ENCODE peak calls at places on chromosomes 3 and 15, in seven cellular contexts. One of them, this sample, is unnamed.

GRCh38 chr15:39357478-39358268 is 223.2 kb upstream of the THBS1 start:
- DNase-seq in kidney: no peak
- DNase-seq in ovary: no peak
- DNase-seq in body of pancreas: no peak
- DNase-seq in lower lobe of right lung: no peak
- DNase-seq in psoas muscle: no peak
- DNase-seq in B cell: no peak
- DNase-seq in this sample: no peak

GRCh38 chr3:120555661-120556509 is 40.3 kb upstream of the NDUFB4 start:
- DNase-seq in kidney: peak; percentile 79
- DNase-seq in ovary: no peak
- DNase-seq in body of pancreas: peak; percentile 68
- DNase-seq in lower lobe of right lung: no peak
- DNase-seq in psoas muscle: no peak
- DNase-seq in B cell: no peak
- DNase-seq in this sample: no peak

GRCh38 chr3:40920041-40920440 is 279.3 kb upstream of the CTNNB1 start:
- DNase-seq in kidney: no peak
- DNase-seq in ovary: no peak
- DNase-seq in body of pancreas: no peak
- DNase-seq in lower lobe of right lung: no peak
- DNase-seq in psoas muscle: no peak
- DNase-seq in B cell: no peak
- DNase-seq in this sample: no peak

GRCh38 chr3:197736010-197736490 is 654 bp downstream of the RUBCN start:
- DNase-seq in kidney: no peak
- DNase-seq in ovary: no peak
- DNase-seq in body of pancreas: peak; percentile 19
- DNase-seq in lower lobe of right lung: no peak
- DNase-seq in psoas muscle: no peak
- DNase-seq in B cell: no peak
- DNase-seq in this sample: peak; percentile 29

GRCh38 chr15:65083262-65083701 is 6.7 kb downstream of the KBTBD13 start:
- DNase-seq in kidney: no peak
- DNase-seq in ovary: no peak
- DNase-seq in body of pancreas: no peak
- DNase-seq in lower lobe of right lung: peak; percentile 23
- DNase-seq in psoas muscle: no peak
- DNase-seq in B cell: no peak
- DNase-seq in this sample: no peak

GRCh38 chr3:24853685-24854341 is 359.2 kb upstream of the THRB start:
- DNase-seq in kidney: no peak
- DNase-seq in ovary: no peak
- DNase-seq in body of pancreas: no peak
- DNase-seq in lower lobe of right lung: no peak
- DNase-seq in psoas muscle: no peak
- DNase-seq in B cell: no peak
- DNase-seq in this sample: no peak

GRCh38 chr15:75694241-75695182 is 18.1 kb downstream of the CSPG4 start:
- DNase-seq in kidney: peak; percentile 89
- DNase-seq in ovary: peak; percentile 89
- DNase-seq in body of pancreas: peak; percentile 83
- DNase-seq in lower lobe of right lung: no peak
- DNase-seq in psoas muscle: peak; percentile 91
- DNase-seq in B cell: no peak
- DNase-seq in this sample: no peak

GRCh38 chr3:16377847-16378302 is 112.9 kb downstream of the OXNAD1 start:
- DNase-seq in kidney: peak; percentile 60
- DNase-seq in ovary: no peak
- DNase-seq in body of pancreas: no peak
- DNase-seq in lower lobe of right lung: no peak
- DNase-seq in psoas muscle: no peak
- DNase-seq in B cell: no peak
- DNase-seq in this sample: no peak

GRCh38 chr15:95690631-95691340 is 639.7 kb upstream of the NR2F2 start:
- DNase-seq in kidney: no peak
- DNase-seq in ovary: no peak
- DNase-seq in body of pancreas: no peak
- DNase-seq in lower lobe of right lung: no peak
- DNase-seq in psoas muscle: no peak
- DNase-seq in B cell: no peak
- DNase-seq in this sample: no peak

DNA sequence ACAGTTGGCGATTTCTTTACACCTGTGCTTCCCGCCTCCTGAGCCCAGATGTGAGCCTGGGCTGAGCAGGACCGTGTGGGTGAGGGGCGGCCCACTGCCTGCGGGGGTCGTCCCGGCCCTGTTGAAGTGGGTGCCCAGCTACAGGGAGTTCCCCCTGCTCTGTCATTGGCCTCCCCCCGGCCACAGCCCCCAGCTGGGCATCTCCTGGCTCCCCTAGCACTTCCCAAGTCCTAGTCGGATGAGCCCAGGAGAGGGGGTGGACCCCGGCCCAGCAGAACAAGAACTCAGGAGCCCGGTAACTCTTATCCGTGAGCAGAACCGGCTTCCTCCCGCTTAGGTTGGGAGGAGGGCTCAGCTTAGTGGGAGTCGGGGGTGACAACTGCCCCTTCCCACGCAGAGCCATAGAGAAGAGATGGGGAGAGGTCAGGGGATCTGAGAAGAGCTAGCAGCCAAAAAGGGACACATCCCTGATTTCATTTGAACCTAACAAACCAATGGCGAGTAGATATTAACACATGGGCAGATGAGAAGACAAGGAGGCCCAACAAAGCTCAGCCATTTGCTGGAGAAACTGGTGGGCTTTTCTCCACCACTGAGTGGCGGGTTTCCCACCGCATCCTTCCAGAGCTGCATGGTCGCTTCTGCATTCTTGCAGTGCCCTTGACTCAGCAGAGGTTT is 878 bp downstream of the PAQR5 start:
- DNase-seq in kidney: no peak
- DNase-seq in ovary: no peak
- DNase-seq in body of pancreas: no peak
- DNase-seq in lower lobe of right lung: no peak
- DNase-seq in psoas muscle: no peak
- DNase-seq in B cell: no peak
- DNase-seq in this sample: no peak
- TF ChIP-seq CTCF in kidney: no peak
- TF ChIP-seq CTCF in ovary: no peak
- TF ChIP-seq CTCF in body of pancreas: no peak
- TF ChIP-seq CTCF in lower lobe of right lung: no peak
- TF ChIP-seq CTCF in psoas muscle: no peak
- TF ChIP-seq CTCF in B cell: no peak
- TF ChIP-seq CTCF in this sample: no peak

GRCh38 chr3:48422272-48422671 is 7.6 kb downstream of the PLXNB1 start:
- DNase-seq in kidney: no peak
- DNase-seq in ovary: no peak
- DNase-seq in body of pancreas: no peak
- DNase-seq in lower lobe of right lung: no peak
- DNase-seq in psoas muscle: no peak
- DNase-seq in B cell: no peak
- DNase-seq in this sample: no peak
- TF ChIP-seq CTCF in kidney: no peak
- TF ChIP-seq CTCF in ovary: no peak
- TF ChIP-seq CTCF in body of pancreas: no peak
- TF ChIP-seq CTCF in lower lobe of right lung: no peak
- TF ChIP-seq CTCF in psoas muscle: no peak
- TF ChIP-seq CTCF in B cell: no peak
- TF ChIP-seq CTCF in this sample: no peak

DNA sequence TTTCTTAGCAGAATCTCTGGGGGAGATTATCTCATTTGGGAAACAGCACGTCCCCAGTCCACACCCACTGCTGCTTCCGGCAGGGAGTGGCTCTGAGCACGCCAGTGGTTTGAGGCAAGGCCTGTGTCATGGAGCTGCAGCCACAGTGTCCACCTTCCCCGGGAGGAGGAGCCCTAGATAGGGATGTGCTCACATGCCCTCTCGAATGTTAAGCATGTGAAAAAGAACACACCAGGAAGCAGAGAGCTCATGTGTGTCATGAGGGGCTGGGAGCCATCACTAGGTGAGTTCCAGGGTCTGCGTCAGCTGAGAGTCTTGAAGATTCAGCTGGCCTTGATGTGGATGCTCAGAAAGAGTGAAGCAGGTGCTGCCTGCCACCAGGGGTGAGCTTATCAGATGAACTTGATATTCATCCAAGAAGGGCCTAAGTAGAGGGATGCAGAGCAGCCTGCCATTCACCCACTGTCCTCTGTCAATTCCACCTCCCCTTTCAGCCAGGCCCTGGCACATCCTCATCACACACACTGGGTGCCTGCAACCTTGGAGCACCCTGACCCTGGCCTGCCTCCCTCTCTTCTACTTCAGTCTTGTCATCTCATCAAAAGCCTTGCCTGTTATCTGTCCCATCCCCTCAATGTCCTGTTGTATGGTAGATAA is 16.3 kb downstream of the ITGA11 start:
- DNase-seq in kidney: peak; percentile 50
- DNase-seq in ovary: peak; percentile 12
- DNase-seq in body of pancreas: no peak
- DNase-seq in lower lobe of right lung: no peak
- DNase-seq in psoas muscle: peak; percentile 69
- DNase-seq in B cell: no peak
- DNase-seq in this sample: no peak
- TF ChIP-seq CTCF in kidney: no peak
- TF ChIP-seq CTCF in ovary: no peak
- TF ChIP-seq CTCF in body of pancreas: no peak
- TF ChIP-seq CTCF in lower lobe of right lung: no peak
- TF ChIP-seq CTCF in psoas muscle: no peak
- TF ChIP-seq CTCF in B cell: no peak
- TF ChIP-seq CTCF in this sample: no peak

DNA sequence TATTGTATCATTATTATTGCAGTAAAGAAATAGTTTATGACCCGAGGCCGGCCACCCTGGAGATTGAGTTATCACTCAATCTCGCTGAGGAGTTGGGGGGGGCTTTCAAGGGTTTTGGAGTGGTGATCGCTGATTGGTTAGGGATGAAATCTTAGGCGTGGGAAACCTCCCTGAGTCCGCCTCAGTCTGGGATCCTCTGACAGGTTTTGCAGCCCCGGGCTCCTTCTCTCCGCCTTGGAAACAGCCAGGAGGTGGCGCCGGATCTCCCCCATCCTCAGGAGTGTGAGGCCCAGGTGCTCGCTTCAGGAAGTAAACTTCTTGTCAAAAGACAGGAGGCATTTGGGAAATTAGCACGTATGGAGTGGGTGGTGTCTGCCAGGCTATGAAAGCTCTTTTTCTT is 41.1 kb upstream of the SEC61A1 start:
- DNase-seq in kidney: no peak
- DNase-seq in ovary: no peak
- DNase-seq in body of pancreas: peak; percentile 81
- DNase-seq in lower lobe of right lung: peak; percentile 81
- DNase-seq in psoas muscle: no peak
- DNase-seq in B cell: no peak
- DNase-seq in this sample: no peak
- TF ChIP-seq CTCF in kidney: peak; percentile 33
- TF ChIP-seq CTCF in ovary: no peak
- TF ChIP-seq CTCF in body of pancreas: peak; percentile 37
- TF ChIP-seq CTCF in lower lobe of right lung: peak; percentile 34
- TF ChIP-seq CTCF in psoas muscle: no peak
- TF ChIP-seq CTCF in B cell: no peak
- TF ChIP-seq CTCF in this sample: no peak

DNA sequence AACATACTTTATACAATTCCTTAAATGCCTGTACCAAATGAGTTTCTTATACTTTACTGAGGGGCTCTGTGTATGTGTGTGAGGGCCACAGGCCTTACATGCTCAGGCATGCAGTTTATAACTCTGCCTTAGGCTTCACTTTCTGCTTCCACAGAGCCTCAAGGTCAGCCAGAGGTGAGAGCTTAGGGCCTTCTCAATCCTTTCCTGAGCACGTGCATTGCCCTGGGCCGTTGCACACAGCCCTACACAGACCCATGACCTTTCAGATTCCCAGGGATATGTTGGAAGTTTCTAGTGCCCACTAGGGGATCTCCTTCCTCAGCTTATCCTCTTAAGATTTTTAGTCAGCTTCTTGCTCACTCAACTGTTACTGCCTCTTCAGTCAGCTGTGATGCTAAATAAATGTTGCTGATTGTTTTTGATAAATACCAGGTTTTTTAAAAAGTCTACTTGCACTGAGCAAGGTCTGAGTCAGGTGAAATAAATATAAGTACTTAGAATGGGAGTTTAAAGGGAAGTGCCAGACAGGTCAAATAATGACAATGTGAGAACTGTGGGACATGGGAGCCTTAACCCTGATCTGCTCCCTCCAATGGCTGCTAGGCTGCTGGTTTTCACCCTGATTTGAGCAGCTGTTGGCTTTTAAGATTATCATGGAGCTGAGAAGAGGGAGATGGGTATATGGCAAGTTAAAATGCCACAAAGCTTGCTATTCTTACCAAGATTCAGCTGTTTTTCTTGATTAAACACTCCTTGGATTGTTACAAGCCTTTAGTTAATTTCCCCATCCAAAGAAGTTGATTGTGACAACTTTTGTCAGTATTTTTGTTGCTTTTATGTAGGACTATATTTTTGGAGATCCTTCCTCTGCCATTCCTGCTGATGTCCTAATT is 169.5 kb downstream of the PLD1 start:
- DNase-seq in kidney: no peak
- DNase-seq in ovary: no peak
- DNase-seq in body of pancreas: no peak
- DNase-seq in lower lobe of right lung: no peak
- DNase-seq in psoas muscle: no peak
- DNase-seq in B cell: no peak
- DNase-seq in this sample: no peak
- TF ChIP-seq CTCF in kidney: no peak
- TF ChIP-seq CTCF in ovary: no peak
- TF ChIP-seq CTCF in body of pancreas: no peak
- TF ChIP-seq CTCF in lower lobe of right lung: no peak
- TF ChIP-seq CTCF in psoas muscle: no peak
- TF ChIP-seq CTCF in B cell: no peak
- TF ChIP-seq CTCF in this sample: no peak

GRCh38 chr3:39139442-39139841 is 13.9 kb downstream of the CSRNP1 start:
- DNase-seq in kidney: no peak
- DNase-seq in ovary: no peak
- DNase-seq in body of pancreas: no peak
- DNase-seq in lower lobe of right lung: no peak
- DNase-seq in psoas muscle: no peak
- DNase-seq in B cell: no peak
- DNase-seq in this sample: no peak
- TF ChIP-seq CTCF in kidney: no peak
- TF ChIP-seq CTCF in ovary: no peak
- TF ChIP-seq CTCF in body of pancreas: no peak
- TF ChIP-seq CTCF in lower lobe of right lung: no peak
- TF ChIP-seq CTCF in psoas muscle: no peak
- TF ChIP-seq CTCF in B cell: no peak
- TF ChIP-seq CTCF in this sample: no peak

GRCh38 chr3:110575702-110576101 is 495.9 kb upstream of the NECTIN3 start:
- DNase-seq in kidney: no peak
- DNase-seq in ovary: no peak
- DNase-seq in body of pancreas: no peak
- DNase-seq in lower lobe of right lung: no peak
- DNase-seq in psoas muscle: no peak
- DNase-seq in B cell: no peak
- DNase-seq in this sample: no peak
- TF ChIP-seq CTCF in kidney: no peak
- TF ChIP-seq CTCF in ovary: no peak
- TF ChIP-seq CTCF in body of pancreas: no peak
- TF ChIP-seq CTCF in lower lobe of right lung: no peak
- TF ChIP-seq CTCF in psoas muscle: no peak
- TF ChIP-seq CTCF in B cell: no peak
- TF ChIP-seq CTCF in this sample: no peak